ENCODE peak calls at places on chromosomes 12 and 14, in four cellular contexts. F is GM10248, M is GM13976, G is lung. A is an unnamed sample.

GRCh38 chr12:42373669-42374068 is 47.7 kb downstream of the PPHLN1 start:
- DNase-seq in F (no peak), M (no peak), G (no peak), A (no peak)

GRCh38 chr12:108616941-108617858 is 16.5 kb downstream of the SELPLG start:
- DNase-seq in F (peak), M (peak), G (no peak), A (peak)

GRCh38 chr12:38138225-38139221 is 178.1 kb upstream of the ALG10B start:
- DNase-seq in F (peak), M (peak), G (peak), A (peak)

GRCh38 chr14:51776102-51776894 is 84.1 kb upstream of the GNG2 start:
- DNase-seq in F (peak), M (peak), G (peak), A (peak)

GRCh38 chr14:58501214-58501816 is 73.8 kb downstream of the KIAA0586 start:
- DNase-seq in F (peak), M (peak), G (no peak), A (peak)

GRCh38 chr14:51616724-51617409 is 34.8 kb upstream of the FRMD6 start:
- DNase-seq in F (no peak), M (no peak), G (peak), A (no peak)

GRCh38 chr12:20342111-20342510 is 26.2 kb upstream of the PDE3A start:
- DNase-seq in F (no peak), M (no peak), G (no peak), A (no peak)

GRCh38 chr12:118055144-118055557 is 5.8 kb downstream of the WSB2 start:
- DNase-seq in F (peak), M (peak), G (peak), A (peak)

GRCh38 chr14:93430319-93430801 is 379 bp upstream of the UNC79 start:
- DNase-seq in F (no peak), M (peak), G (no peak), A (no peak)

GRCh38 chr14:92706386-92706785 is 42.0 kb downstream of the LGMN start:
- DNase-seq in F (no peak), M (no peak), G (no peak), A (no peak)

GRCh38 chr12:64744422-64745258 is 14.6 kb downstream of the GNS start:
- DNase-seq in F (no peak), M (no peak), G (no peak), A (no peak)

GRCh38 chr12:53378705-53379388 is 1.1 kb upstream of the SP1 start:
- DNase-seq in F (no peak), M (no peak), G (no peak), A (no peak)

GRCh38 chr12:65825573-65826512 is 1.6 kb downstream of the HMGA2 start:
- DNase-seq in F (peak), M (peak), G (no peak), A (peak)

GRCh38 chr14:58298477-58298879 is at the start of gene ARID4A:
- DNase-seq in F (no peak), M (no peak), G (peak), A (no peak)

GRCh38 chr14:106522990-106523389 is 996.6 kb downstream of the TMEM121 start:
- DNase-seq in F (no peak), M (no peak), G (no peak), A (no peak)

GRCh38 chr14:106513302-106513701 is 986.9 kb downstream of the TMEM121 start:
- DNase-seq in F (no peak), M (no peak), G (no peak), A (no peak)

DNA sequence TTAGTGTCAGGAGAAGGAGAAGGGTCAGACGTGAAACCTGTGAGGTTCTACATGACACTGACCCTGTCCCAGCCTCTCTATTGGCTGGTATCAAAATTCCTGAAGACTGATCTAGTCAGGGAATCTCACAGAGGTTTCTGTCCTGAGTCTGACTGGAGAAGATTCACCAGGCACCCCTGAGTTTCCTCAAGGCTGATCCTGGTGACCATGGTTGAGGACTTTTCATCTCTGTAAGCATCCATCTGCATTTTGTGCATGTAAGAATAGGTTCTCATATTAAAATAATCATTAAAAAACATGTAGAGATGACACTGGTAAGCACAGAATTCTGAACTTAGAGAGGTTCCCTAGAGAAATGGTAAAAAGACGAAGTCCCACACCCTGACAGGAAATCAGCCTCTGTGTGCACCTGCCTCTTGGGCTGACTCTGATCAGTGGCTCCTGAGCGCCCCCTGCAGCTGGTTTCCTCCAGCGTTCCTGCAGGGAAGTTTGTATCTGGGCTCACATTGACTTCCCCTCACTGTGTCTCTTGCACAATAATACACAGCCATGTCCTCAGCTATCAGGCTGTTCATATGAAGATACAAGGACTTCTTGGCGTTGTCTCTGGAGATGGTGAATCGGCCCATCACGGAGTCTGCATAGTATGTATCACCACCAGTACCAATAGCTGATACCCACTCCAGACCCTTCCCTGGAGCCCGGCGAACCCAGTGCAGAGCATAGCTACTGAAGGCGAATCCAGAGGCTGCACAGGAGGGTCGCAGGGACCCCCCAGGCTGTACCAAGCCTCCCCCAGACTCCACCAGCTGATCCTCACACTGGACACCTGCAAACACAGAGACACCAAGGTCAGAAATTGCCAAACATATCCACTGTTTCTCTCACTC is 991.9 kb downstream of the TMEM121 start:
- DNase-seq in F (peak), M (peak), G (peak), A (peak)
- TF ChIP-seq CTCF in F (peak), M (peak), G (peak), A (peak)

GRCh38 chr12:46437411-46437810 is 64.8 kb upstream of the SLC38A2 start:
- DNase-seq in F (no peak), M (no peak), G (no peak), A (no peak)

GRCh38 chr12:46438719-46439319 is 66.2 kb upstream of the SLC38A2 start:
- DNase-seq in F (no peak), M (no peak), G (no peak), A (no peak)

GRCh38 chr12:46438256-46438655 is 65.7 kb upstream of the SLC38A2 start:
- DNase-seq in F (no peak), M (no peak), G (no peak), A (no peak)

GRCh38 chr12:46435625-46436024 is 63.1 kb upstream of the SLC38A2 start:
- DNase-seq in F (no peak), M (no peak), G (no peak), A (no peak)

DNA sequence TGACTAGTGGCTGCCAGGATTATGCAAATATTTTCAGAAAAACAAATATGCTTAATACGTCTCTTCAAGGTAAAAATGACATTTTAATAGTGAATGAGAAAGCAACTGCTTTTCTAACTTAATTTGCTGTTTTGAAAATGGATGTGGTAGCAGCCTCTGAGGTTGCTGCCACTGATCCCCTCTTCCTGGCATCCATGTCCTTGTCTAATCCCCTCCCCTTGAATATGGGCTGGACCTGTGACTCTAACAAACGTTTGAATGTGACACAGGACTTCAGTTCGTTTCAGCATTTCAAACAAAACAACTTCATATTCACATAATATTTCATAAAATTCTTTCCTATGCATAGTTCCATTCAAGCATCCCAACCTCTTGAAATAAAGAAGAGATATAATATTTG is 64.2 kb upstream of the SLC38A2 start:
- DNase-seq in F (no peak), M (no peak), G (no peak), A (no peak)
- TF ChIP-seq CTCF in F (no peak), M (no peak), G (no peak), A (no peak)

GRCh38 chr12:27711312-27711682 is 665 bp downstream of the MRPS35 start:
- DNase-seq in F (peak), M (peak), G (no peak), A (peak)

GRCh38 chr12:27711957-27712356 is 1.3 kb downstream of the MRPS35 start:
- DNase-seq in F (no peak), M (no peak), G (no peak), A (no peak)

GRCh38 chr12:27709932-27710591 is 570 bp upstream of the MRPS35 start:
- DNase-seq in F (no peak), M (peak), G (no peak), A (no peak)

GRCh38 chr12:27709212-27709931 is 1.3 kb upstream of the MRPS35 start:
- DNase-seq in F (no peak), M (no peak), G (no peak), A (no peak)

DNA sequence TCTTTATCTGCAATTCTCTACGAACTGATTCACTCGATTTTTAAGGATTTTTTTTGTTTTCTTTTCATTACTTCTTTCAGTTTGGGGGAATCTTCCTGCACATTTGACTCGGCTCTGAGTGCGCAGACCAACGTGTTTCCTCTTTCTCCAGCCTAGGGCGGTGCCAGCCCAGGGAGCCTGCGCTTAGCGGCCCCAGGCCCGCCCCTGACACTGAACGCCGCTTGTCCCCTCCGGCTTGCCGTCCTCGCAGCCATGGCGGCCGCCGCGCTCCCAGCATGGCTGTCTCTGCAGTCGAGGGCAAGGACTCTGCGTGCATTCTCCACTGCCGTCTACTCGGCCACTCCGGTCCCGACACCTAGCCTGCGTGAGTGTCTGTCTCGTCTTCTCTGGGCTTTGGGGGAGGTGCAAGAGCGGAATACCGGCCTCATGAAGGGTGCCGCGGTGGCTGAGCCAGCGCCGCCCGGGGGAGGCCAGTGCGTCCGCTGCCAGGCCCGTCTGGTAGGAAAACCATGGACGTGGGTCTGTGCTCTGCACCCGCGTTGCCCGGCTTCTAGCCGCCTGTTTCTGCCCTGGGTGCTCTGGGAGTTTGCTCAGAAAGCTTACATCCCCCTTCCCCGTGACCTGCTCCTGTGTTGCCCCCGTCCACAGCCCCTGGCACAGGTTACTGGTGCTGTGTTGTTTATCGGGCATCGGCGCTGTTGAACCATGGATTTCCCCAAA is at the start of gene MRPS35:
- DNase-seq in F (peak), M (peak), G (peak), A (peak)
- TF ChIP-seq CTCF in F (no peak), M (no peak), G (no peak), A (no peak)

GRCh38 chr12:111757361-111758119 is 9.2 kb upstream of the ALDH2 start:
- DNase-seq in F (peak), M (peak), G (peak), A (peak)

GRCh38 chr12:111759276-111759675 is 7.5 kb upstream of the ALDH2 start:
- DNase-seq in F (no peak), M (no peak), G (no peak), A (no peak)

GRCh38 chr12:111759991-111760390 is 6.7 kb upstream of the ALDH2 start:
- DNase-seq in F (no peak), M (no peak), G (no peak), A (no peak)

GRCh38 chr12:111756681-111757080 is 10.1 kb upstream of the ALDH2 start:
- DNase-seq in F (peak), M (no peak), G (no peak), A (no peak)

DNA sequence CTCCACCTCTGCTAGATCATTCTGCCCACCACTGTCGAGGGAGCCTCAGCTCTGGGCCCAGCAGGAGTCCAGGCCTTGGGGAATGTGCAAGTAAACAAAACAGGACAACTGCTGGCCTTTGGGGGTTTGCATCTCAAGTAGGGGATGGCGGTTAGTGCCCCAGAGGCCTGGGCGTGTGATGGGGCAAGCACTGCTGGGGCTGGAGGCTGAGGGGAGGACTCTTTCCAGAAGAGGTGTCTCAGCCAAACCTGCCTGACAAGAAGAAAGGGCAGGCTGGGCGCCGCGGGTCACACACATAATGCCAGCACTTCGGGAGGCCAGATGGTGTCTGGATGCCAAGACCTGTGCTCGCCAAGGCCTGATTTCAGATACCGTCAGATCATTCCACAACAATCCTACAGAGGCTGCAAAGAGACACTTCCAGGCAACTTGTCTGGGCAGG is 8.6 kb upstream of the ALDH2 start:
- DNase-seq in F (no peak), M (no peak), G (peak), A (no peak)
- TF ChIP-seq CTCF in F (no peak), M (no peak), G (no peak), A (no peak)

A was measured in GM13977.